ENCODE peak calls at places on chromosomes 7 and 10, in nine cellular contexts. J is CD4-positive, alpha-beta memory T cell; G is right lobe of liver; O is PC-3; B is CD8-positive, alpha-beta T cell; C is GM06990; U is cardiac muscle cell; N is lung; H is pancreas. Q is an unnamed sample.

GRCh38 chr10:79397051-79397450 is 48.4 kb downstream of the ZCCHC24 start:
- DNase-seq in G (no peak), H (no peak), O (no peak), B (no peak), C (no peak), U (no peak), J (no peak), N (no peak), Q (no peak)

GRCh38 chr7:98354511-98355249 is 46.2 kb downstream of the BAIAP2L1 start:
- DNase-seq in N (peak; percentile 79), J (no peak), G (no peak), H (no peak), B (no peak), O (peak; percentile 96), C (no peak), U (no peak), Q (no peak)

GRCh38 chr7:40299097-40299496 is 164.3 kb downstream of the SUGCT start:
- DNase-seq in C (no peak), H (no peak), G (no peak), N (no peak), O (peak; percentile 56), J (no peak), B (no peak), U (no peak), Q (peak; percentile 27)

GRCh38 chr7:76377186-76377918 is 18.6 kb upstream of the YWHAG start:
- DNase-seq in J (no peak), U (no peak), O (no peak), B (no peak), H (no peak), G (no peak), C (no peak), N (no peak), Q (no peak)

GRCh38 chr10:52455095-52455494 is 141.0 kb downstream of the DKK1 start:
- DNase-seq in O (peak; percentile 98), N (no peak), U (no peak), B (no peak), H (no peak), G (no peak), C (no peak), J (no peak), Q (no peak)

GRCh38 chr10:72020914-72021754 is 56.9 kb downstream of the CHST3 start:
- DNase-seq in G (no peak), O (no peak), J (no peak), H (no peak), N (no peak), U (no peak), C (no peak), B (no peak), Q (no peak)

GRCh38 chr7:81769891-81770818 is at the start of gene HGF:
- DNase-seq in N (peak; percentile 44), U (peak; percentile 14), G (peak; percentile 67), C (no peak), J (no peak), B (no peak), O (peak; percentile 58), H (peak; percentile 15), Q (no peak)

GRCh38 chr10:70675496-70676161 is 3.3 kb downstream of the ADAMTS14 start:
- DNase-seq in J (no peak), C (no peak), N (no peak), O (no peak), H (no peak), U (no peak), G (no peak), B (no peak), Q (no peak)

GRCh38 chr10:12507165-12507870 is 158.0 kb downstream of the CAMK1D start:
- DNase-seq in C (no peak), O (no peak), G (peak; percentile 14), H (no peak), B (no peak), J (no peak), U (no peak), N (no peak), Q (peak; percentile 74)

GRCh38 chr10:31134303-31134928 is 102.8 kb upstream of the ZNF438 start:
- DNase-seq in N (peak; percentile 35), C (peak; percentile 46), J (no peak), H (peak; percentile 21), B (no peak), O (peak; percentile 85), G (no peak), U (peak; percentile 47), Q (no peak)

GRCh38 chr10:90583416-90583815 is 274.4 kb downstream of the HTR7 start:
- DNase-seq in J (no peak), G (no peak), B (no peak), U (no peak), H (no peak), O (no peak), N (no peak), C (no peak), Q (no peak)

GRCh38 chr7:36264123-36264916 is 111.3 kb downstream of the EEPD1 start:
- DNase-seq in U (no peak), B (no peak), G (no peak), J (no peak), H (no peak), N (no peak), O (no peak), C (peak; percentile 24), Q (no peak)

GRCh38 chr7:36260481-36260880 is 107.4 kb downstream of the EEPD1 start:
- DNase-seq in J (no peak), N (no peak), G (no peak), B (no peak), O (no peak), H (no peak), U (no peak), C (peak; percentile 40), Q (no peak)

GRCh38 chr7:36261019-36261754 is 108.1 kb downstream of the EEPD1 start:
- DNase-seq in C (no peak), J (no peak), H (no peak), O (peak; percentile 82), G (no peak), B (no peak), U (no peak), N (no peak), Q (no peak)

GRCh38 chr7:36262706-36263484 is 109.8 kb downstream of the EEPD1 start:
- DNase-seq in B (no peak), U (no peak), H (no peak), J (no peak), G (no peak), C (no peak), N (no peak), O (no peak), Q (no peak)

GRCh38 chr7:36262286-36262685 is 109.2 kb downstream of the EEPD1 start:
- DNase-seq in O (no peak), N (no peak), G (no peak), C (no peak), B (no peak), U (no peak), J (no peak), H (no peak), Q (no peak)
- H3K4me3 ChIP-seq in O (no peak overlapping the region), N (no peak overlapping the region), G (no peak overlapping the region), C (no peak overlapping the region), B (no peak overlapping the region), U (no peak overlapping the region), J (no peak overlapping the region), H (no peak overlapping the region), Q (no peak overlapping the region)

GRCh38 chr10:110225756-110226554 is 18.6 kb downstream of the MXI1 start:
- DNase-seq in N (peak; percentile 92), U (peak; percentile 95), G (peak; percentile 94), C (peak; percentile 91), O (peak; percentile 90), J (peak; percentile 89), H (peak; percentile 92), B (peak; percentile 79), Q (peak; percentile 87)

GRCh38 chr10:110224992-110225391 is 17.6 kb downstream of the MXI1 start:
- DNase-seq in G (no peak), J (no peak), U (no peak), N (no peak), H (no peak), O (no peak), C (no peak), B (no peak), Q (no peak)

GRCh38 chr10:110226555-110226925 is 19.1 kb downstream of the MXI1 start:
- DNase-seq in J (peak; percentile 83), B (peak; percentile 74), U (peak; percentile 95), N (peak; percentile 89), H (peak; percentile 86), O (peak; percentile 73), C (peak; percentile 87), G (peak; percentile 95), Q (peak; percentile 84)

GRCh38 chr10:110226926-110227641 is 19.7 kb downstream of the MXI1 start:
- DNase-seq in O (no peak), B (peak; percentile 62), C (peak; percentile 63), N (peak; percentile 81), U (peak; percentile 57), J (peak; percentile 75), G (peak; percentile 91), H (peak; percentile 82), Q (no peak)

GRCh38 chr10:110225441-110225755 is 18.0 kb downstream of the MXI1 start:
- DNase-seq in H (no peak), J (no peak), O (no peak), U (no peak), C (no peak), B (no peak), G (no peak), N (no peak), Q (no peak)
- H3K4me3 ChIP-seq in H (peak overlapping the region; percentile 59), J (peak overlapping the region; percentile 39), O (peak overlapping the region; percentile 69), U (peak overlapping the region; percentile 64), C (peak overlapping the region; percentile 88), B (peak overlapping the region; percentile 88), G (peak overlapping the region; percentile 80), N (peak overlapping the region; percentile 21), Q (peak overlapping the region; percentile 66)

GRCh38 chr10:104331208-104331838 is 6.9 kb downstream of the ITPRIP start:
- DNase-seq in N (no peak), O (peak; percentile 87), G (peak; percentile 42), H (no peak), B (no peak), J (no peak), U (no peak), C (no peak), Q (no peak)
- H3K4me3 ChIP-seq in N (no peak overlapping the region), O (peak overlapping the region; percentile 54), G (no peak overlapping the region), H (no peak overlapping the region), B (no peak overlapping the region), J (no peak overlapping the region), U (no peak overlapping the region), C (no peak overlapping the region), Q (no peak overlapping the region)

GRCh38 chr10:11448545-11449244 is 162.8 kb downstream of the USP6NL start:
- DNase-seq in H (no peak), B (no peak), N (no peak), U (no peak), J (no peak), C (peak; percentile 59), G (peak; percentile 14), O (no peak), Q (no peak)

GRCh38 chr10:11451640-11452260 is 159.7 kb downstream of the USP6NL start:
- DNase-seq in N (no peak), G (peak; percentile 18), U (no peak), H (no peak), C (no peak), O (no peak), J (no peak), B (no peak), Q (no peak)

GRCh38 chr10:11450427-11450826 is 161.0 kb downstream of the USP6NL start:
- DNase-seq in H (no peak), C (no peak), O (no peak), B (no peak), J (no peak), N (no peak), G (no peak), U (no peak), Q (no peak)

GRCh38 chr10:11448190-11448544 is 163.3 kb downstream of the USP6NL start:
- DNase-seq in C (no peak), U (no peak), N (no peak), G (peak; percentile 11), J (no peak), H (no peak), O (no peak), B (no peak), Q (no peak)

GRCh38 chr10:11449761-11450160 is 161.7 kb downstream of the USP6NL start:
- DNase-seq in O (no peak), H (no peak), N (no peak), G (peak; percentile 23), C (no peak), J (no peak), B (no peak), U (no peak), Q (no peak)
- H3K4me3 ChIP-seq in O (no peak overlapping the region), H (no peak overlapping the region), N (no peak overlapping the region), G (no peak overlapping the region), C (no peak overlapping the region), J (no peak overlapping the region), B (no peak overlapping the region), U (no peak overlapping the region), Q (no peak overlapping the region)